ENCODE peak calls at places on chromosomes 7 and 10, in nine cellular contexts. P is left lung; Z is brain microvascular endothelial cell; W is GM04504; I is stomach; Q is EL; S is NCI-H748 treated with DMSO at 0.1 percent for 48 hours; E is activated naive CD4-positive, alpha-beta T cell; M is PC-3. U is an unnamed sample.

GRCh38 chr10:8403711-8404371 is 349.4 kb downstream of the GATA3 start:
- DNase-seq in E (no peak), I (no peak), M (no peak), Q (no peak), P (no peak), Z (no peak), S (no peak), W (no peak), U (no peak)

GRCh38 chr7:132240821-132241422 is 335.3 kb downstream of the PLXNA4 start:
- DNase-seq in I (no peak), S (no peak), M (no peak), Q (no peak), Z (no peak), E (no peak), P (no peak), W (no peak), U (no peak)

GRCh38 chr7:157446322-157446721 is 109.5 kb downstream of the DNAJB6 start:
- DNase-seq in Z (no peak), E (no peak), M (no peak), W (no peak), S (no peak), I (no peak), Q (no peak), P (no peak), U (no peak)

GRCh38 chr10:802506-802905 is 113.0 kb upstream of the DIP2C start:
- DNase-seq in S (no peak), Q (no peak), M (no peak), P (no peak), Z (no peak), E (no peak), W (no peak), I (no peak), U (no peak)

GRCh38 chr10:121952226-121952625 is 22.8 kb downstream of the NSMCE4A start:
- DNase-seq in I (no peak), Z (peak), S (no peak), E (no peak), M (no peak), W (peak), Q (peak), P (no peak), U (no peak)

GRCh38 chr10:29389935-29390334 is 101.1 kb downstream of the LYZL1 start:
- DNase-seq in W (no peak), S (no peak), Z (no peak), P (no peak), M (no peak), E (no peak), Q (no peak), I (no peak), U (no peak)

GRCh38 chr10:95651346-95652115 is 5.0 kb downstream of the ALDH18A1 start:
- DNase-seq in P (no peak), E (no peak), S (no peak), Q (no peak), Z (no peak), M (no peak), I (no peak), W (peak), U (no peak)

GRCh38 chr10:34148258-34148657 is 666.8 kb downstream of the PARD3 start:
- DNase-seq in I (no peak), Q (no peak), M (no peak), W (no peak), P (no peak), E (no peak), S (no peak), Z (no peak), U (no peak)

GRCh38 chr7:114949227-114949626 is 27.3 kb downstream of the MDFIC start:
- DNase-seq in M (no peak), Z (no peak), I (no peak), P (no peak), W (peak), Q (no peak), S (no peak), E (no peak), U (no peak)

GRCh38 chr7:98400538-98401427 is at the start of gene BAIAP2L1:
- DNase-seq in M (peak), W (no peak), P (peak), S (peak), Z (peak), Q (peak), E (peak), I (peak), U (peak)

GRCh38 chr7:24197852-24198251 is 86.1 kb upstream of the NPY start:
- DNase-seq in Q (peak), M (peak), I (no peak), W (no peak), E (no peak), P (no peak), S (no peak), Z (no peak), U (no peak)

GRCh38 chr7:135692055-135692454 is 29.7 kb downstream of the STMP1 start:
- DNase-seq in I (no peak), E (no peak), M (no peak), P (no peak), Q (peak), S (no peak), W (no peak), Z (peak), U (no peak)

GRCh38 chr10:23171232-23171876 is 20.8 kb upstream of the PTF1A start:
- DNase-seq in I (no peak), Q (peak), P (no peak), E (no peak), M (peak), S (no peak), Z (peak), W (peak), U (no peak)

GRCh38 chr10:88934900-88935672 is 17.5 kb downstream of the ACTA2 start:
- DNase-seq in M (peak), S (peak), Q (peak), W (peak), E (peak), P (peak), Z (peak), I (peak), U (peak)

GRCh38 chr7:78311176-78311575 is 512.6 kb downstream of the PHTF2 start:
- DNase-seq in Z (no peak), I (no peak), M (no peak), S (no peak), P (no peak), E (no peak), Q (no peak), W (no peak), U (no peak)

GRCh38 chr10:25907247-25907646 is 26.8 kb upstream of the MYO3A start:
- DNase-seq in Z (no peak), Q (no peak), S (no peak), E (no peak), W (no peak), P (no peak), M (no peak), I (no peak), U (no peak)

GRCh38 chr10:5679606-5680005 is 5.0 kb upstream of the TASOR2 start:
- DNase-seq in E (no peak), I (no peak), W (no peak), Q (peak), Z (no peak), P (no peak), M (peak), S (no peak), U (no peak)